ENCODE peak calls at places on chromosomes 4 and X, in four cellular contexts. E, Y, G and D are unnamed samples.

GRCh38 chrX:107675823-107676555 is 47.7 kb downstream of the PRPS1 start:
- DNase-seq in Y (no peak), E (peak), G (no peak), D (no peak)

GRCh38 chr4:87257523-87257922 is 37.1 kb upstream of the KLHL8 start:
- DNase-seq in E (no peak), G (no peak), Y (no peak), D (no peak)

GRCh38 chr4:170529760-170530440 is 440.1 kb upstream of the AADAT start:
- DNase-seq in G (no peak), E (no peak), Y (no peak), D (no peak)

GRCh38 chr4:81162752-81163458 is 52.1 kb downstream of the PRKG2 start:
- DNase-seq in Y (no peak), G (no peak), E (no peak), D (no peak)

GRCh38 chrX:93985621-93986020 is 311.6 kb downstream of the FAM133A start:
- DNase-seq in Y (no peak), E (peak), G (no peak), D (no peak)

GRCh38 chr4:84498203-84499026 is 677 bp downstream of the NKX6-1 start:
- DNase-seq in Y (no peak), E (no peak), G (no peak), D (peak)

GRCh38 chrX:30308263-30309138 is 689 bp downstream of the NR0B1 start:
- DNase-seq in G (no peak), Y (no peak), E (peak), D (no peak)

GRCh38 chrX:38755319-38755718 is 45.9 kb upstream of the MID1IP1 start:
- DNase-seq in Y (no peak), E (no peak), G (no peak), D (no peak)

GRCh38 chr4:1982124-1983052 is 26.4 kb downstream of the NELFA start:
- DNase-seq in E (no peak), G (no peak), Y (no peak), D (no peak)